ENCODE peak calls at places on chromosomes 12 and 14, in seven cellular contexts. G, R, O, W, N, Z and X are unnamed samples.

GRCh38 chr12:12428961-12429657 is 72.2 kb downstream of the BORCS5 start:
- DNase-seq in Z (no peak), G (no peak), O (no peak), R (no peak), W (no peak), N (no peak), X (no peak)

GRCh38 chr12:117850048-117850447 is 118.7 kb downstream of the KSR2 start:
- DNase-seq in O (peak; percentile 31), Z (peak; percentile 80), R (peak; percentile 81), G (peak; percentile 63), W (no peak), N (peak; percentile 57), X (peak; percentile 37)

GRCh38 chr14:54001189-54001878 is 44.7 kb upstream of the BMP4 start:
- DNase-seq in R (no peak), O (no peak), Z (no peak), N (no peak), W (no peak), G (peak; percentile 72), X (no peak)

GRCh38 chr14:63282997-63283396 is 35.7 kb downstream of the GPHB5 start:
- DNase-seq in Z (no peak), W (no peak), O (no peak), G (no peak), R (no peak), N (no peak), X (no peak)

GRCh38 chr14:39268393-39268792 is 34.7 kb downstream of the MIA2 start:
- DNase-seq in O (no peak), G (peak; percentile 43), R (no peak), N (no peak), Z (no peak), W (no peak), X (no peak)

GRCh38 chr12:45216297-45216982 is 545 bp downstream of the ANO6 start:
- DNase-seq in Z (peak; percentile 63), G (peak; percentile 30), R (peak; percentile 75), W (no peak), O (peak; percentile 32), N (peak; percentile 74), X (peak; percentile 44)

GRCh38 chr14:104680056-104680805 is 9.2 kb upstream of the INF2 start:
- DNase-seq in Z (no peak), W (no peak), O (no peak), R (no peak), G (no peak), N (no peak), X (no peak)

GRCh38 chr12:69500631-69501030 is 30.4 kb downstream of the FRS2 start:
- DNase-seq in O (no peak), W (no peak), N (no peak), Z (no peak), G (no peak), R (no peak), X (no peak)

GRCh38 chr12:47863467-47863866 is 41.3 kb downstream of the VDR start:
- DNase-seq in N (no peak), O (no peak), R (no peak), Z (no peak), G (no peak), W (no peak), X (no peak)

GRCh38 chr12:52011602-52012214 is 5.0 kb downstream of the TAMALIN start:
- DNase-seq in R (no peak), W (no peak), O (no peak), G (peak; percentile 60), Z (no peak), N (no peak), X (no peak)

GRCh38 chr14:31159682-31160296 is 47.8 kb downstream of the HECTD1 start:
- DNase-seq in Z (no peak), W (no peak), R (no peak), G (no peak), N (no peak), O (no peak), X (no peak)

GRCh38 chr14:102362084-102362483 is 606 bp downstream of the CINP start:
- DNase-seq in R (peak; percentile 30), Z (no peak), W (peak; percentile 57), O (peak; percentile 46), G (no peak), N (no peak), X (peak; percentile 36)

GRCh38 chr12:104547239-104547638 is 90.5 kb downstream of the CHST11 start:
- DNase-seq in Z (no peak), R (no peak), W (no peak), O (no peak), G (no peak), N (no peak), X (no peak)

GRCh38 chr12:122947352-122947792 is 18.9 kb downstream of the ABCB9 start:
- DNase-seq in Z (no peak), O (no peak), N (no peak), W (no peak), R (no peak), G (no peak), X (no peak)

GRCh38 chr12:125092872-125093680 is 27.8 kb downstream of the AACS start:
- DNase-seq in G (peak; percentile 92), O (no peak), N (no peak), R (no peak), W (no peak), Z (peak; percentile 35), X (no peak)

GRCh38 chr12:108630481-108631207 is 3.0 kb downstream of the SELPLG start:
- DNase-seq in R (no peak), G (no peak), W (no peak), Z (no peak), O (no peak), N (no peak), X (no peak)

GRCh38 chr12:110693731-110694130 is 4.8 kb upstream of the HVCN1 start:
- DNase-seq in O (no peak), Z (no peak), R (peak; percentile 61), W (no peak), N (no peak), G (no peak), X (no peak)

GRCh38 chr12:85007836-85008235 is 28.2 kb downstream of the TSPAN19 start:
- DNase-seq in W (no peak), Z (no peak), G (no peak), O (no peak), N (no peak), R (no peak), X (no peak)

GRCh38 chr14:92658160-92658559 is 90.3 kb downstream of the LGMN start:
- DNase-seq in N (no peak), G (no peak), O (no peak), W (no peak), R (no peak), Z (no peak), X (no peak)
- TF ChIP-seq POLR2AphosphoS5 in N (no peak), G (no peak), O (no peak), W (no peak), R (no peak), Z (no peak), X (no peak)

GRCh38 chr12:49962861-49963765 is 1.4 kb downstream of the AQP5 start:
- DNase-seq in G (no peak), Z (no peak), R (no peak), N (no peak), O (no peak), W (no peak), X (no peak)
- TF ChIP-seq TAF1 in G (no peak), Z (no peak), R (no peak), N (no peak), O (no peak), W (no peak), X (no peak)

GRCh38 chr12:77062396-77062795 is 3.0 kb downstream of the E2F7 start:
- DNase-seq in G (no peak), O (no peak), Z (no peak), N (no peak), W (no peak), R (no peak), X (no peak)

GRCh38 chr12:77062846-77063461 is 2.4 kb downstream of the E2F7 start:
- DNase-seq in O (no peak), G (no peak), Z (no peak), W (peak; percentile 64), R (no peak), N (no peak), X (no peak)

GRCh38 chr12:77064891-77065360 is 443 bp downstream of the E2F7 start:
- DNase-seq in G (no peak), W (no peak), R (no peak), O (no peak), Z (no peak), N (no peak), X (no peak)

GRCh38 chr12:77060883-77061240 is 4.5 kb downstream of the E2F7 start:
- DNase-seq in W (peak; percentile 53), R (no peak), N (no peak), O (no peak), G (no peak), Z (no peak), X (no peak)

DNA sequence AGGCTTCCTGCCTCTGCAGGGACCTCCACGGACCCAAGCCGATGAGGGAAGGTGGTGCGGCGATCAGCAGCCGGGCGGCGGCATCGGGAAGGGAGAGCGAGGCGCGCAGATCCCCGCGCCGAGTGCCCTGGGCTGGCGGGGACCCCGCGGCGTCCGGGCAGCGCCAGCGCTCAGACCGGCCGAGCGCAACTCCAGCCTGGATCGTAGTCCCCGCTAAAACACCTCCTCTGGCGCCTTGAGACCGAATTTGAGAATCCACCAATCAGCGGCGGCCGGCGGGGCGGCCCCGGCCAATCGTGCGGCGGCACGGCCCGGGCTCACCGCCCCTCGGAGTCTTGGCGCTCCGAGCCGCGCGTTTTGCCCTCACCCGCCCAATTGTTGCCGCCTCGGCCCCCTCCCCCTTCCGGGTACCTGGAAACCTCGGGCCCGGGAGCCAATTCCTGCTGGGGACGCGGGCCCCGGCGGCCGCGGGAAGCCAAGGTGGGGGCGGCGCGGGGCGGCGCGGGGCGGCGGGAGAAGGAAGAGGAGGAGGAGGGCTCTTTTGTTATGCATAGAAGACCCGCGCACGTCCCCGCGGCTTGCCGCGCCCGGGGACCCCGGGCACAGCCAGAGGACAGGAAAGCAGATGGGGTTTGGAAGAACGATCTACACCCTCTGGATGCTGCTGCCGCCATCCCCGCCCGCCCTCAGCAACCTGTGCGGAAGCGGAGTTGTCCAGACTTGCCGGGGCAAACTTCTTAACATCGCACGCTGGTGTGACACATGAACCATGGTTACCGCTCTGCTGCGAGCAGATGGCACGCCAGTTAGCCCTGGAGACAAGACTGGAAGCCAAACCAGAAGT is at the start of gene E2F7:
- DNase-seq in N (peak; percentile 97), W (peak; percentile 56), G (peak; percentile 82), O (peak; percentile 90), Z (peak; percentile 100), R (peak; percentile 99), X (peak; percentile 88)
- TF ChIP-seq POLR2AphosphoS5 in N (peak; percentile 87), W (peak; percentile 78), G (peak; percentile 44), O (peak; percentile 46), Z (no peak), R (peak; percentile 23), X (peak; percentile 82)

DNA sequence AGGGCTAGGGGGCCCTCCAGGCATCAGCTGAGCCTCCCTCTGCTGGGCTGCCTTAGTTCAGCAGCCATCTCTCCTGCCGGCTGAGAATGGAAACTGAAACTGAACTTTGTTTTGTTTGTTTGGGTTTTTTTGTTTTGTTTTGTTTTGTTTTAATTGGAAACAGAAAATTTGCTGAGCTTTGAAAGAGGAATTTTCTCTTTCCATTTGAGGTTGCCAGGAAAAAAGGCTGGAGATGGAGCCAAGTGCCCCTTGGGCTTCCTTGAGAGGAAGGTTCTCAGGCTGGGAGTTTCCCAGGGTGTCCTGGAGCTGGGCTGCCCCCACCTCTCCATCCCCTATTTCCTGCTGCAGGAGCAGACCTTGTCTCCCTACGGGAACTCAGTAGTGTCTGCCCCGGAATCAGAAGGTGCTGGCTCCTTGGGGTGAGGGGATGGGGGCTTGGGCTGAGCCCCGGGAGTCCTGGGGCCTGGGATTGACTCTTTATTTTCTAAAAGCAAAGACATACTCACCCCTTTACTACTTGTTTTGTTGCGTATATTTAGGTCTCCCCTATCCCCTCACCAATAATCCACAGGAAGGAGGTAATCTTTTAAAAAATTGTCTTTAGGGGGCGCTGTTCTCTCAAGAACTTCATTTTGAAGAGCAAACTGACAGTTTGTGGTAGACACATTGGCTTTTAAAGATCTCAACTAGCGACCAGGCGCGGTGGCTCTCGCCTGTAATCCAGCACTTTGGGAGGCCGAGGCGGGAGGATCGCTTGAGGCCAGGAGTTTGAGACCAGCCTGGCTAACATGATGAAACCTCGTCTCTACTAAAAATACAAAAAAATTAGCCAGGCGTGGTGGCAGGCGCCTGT is 21.3 kb upstream of the OASL start:
- DNase-seq in N (peak; percentile 84), Z (peak; percentile 32), G (peak; percentile 63), O (peak; percentile 47), W (peak; percentile 56), R (peak; percentile 48), X (peak; percentile 36)
- TF ChIP-seq TAF1 in N (peak; percentile 11), Z (no peak), G (no peak), O (no peak), W (no peak), R (no peak), X (no peak)